ENCODE peak calls at places on chromosomes 16 and 17, in nine cellular contexts. H is AG10803, P is ovary, U is nephron progenitor cell, C is astrocyte of the cerebellum, G is Calu3, B is cardiac fibroblast, Z is psoas muscle, Q is MCF 10A. V is an unnamed sample.
A peak's percentile ranks its signal among the peaks of the same experiment; 100 is the strongest.

GRCh38 chr17:72479113-72479512 is 358.3 kb downstream of the SOX9 start:
- DNase-seq in H (no peak), P (no peak), U (no peak), C (no peak), G (no peak), B (no peak), Z (no peak), Q (no peak), V (no peak)

GRCh38 chr17:79937435-79937870 is 98.2 kb upstream of the CBX4 start:
- DNase-seq in H (no peak), P (no peak), U (no peak), C (no peak), G (no peak), B (no peak), Z (no peak), Q (no peak), V (no peak)

GRCh38 chr17:19384723-19385391 is 2.1 kb downstream of the MFAP4 start:
- DNase-seq in H (peak; percentile 97), P (peak; percentile 94), U (no peak), C (no peak), G (no peak), B (peak; percentile 98), Z (peak; percentile 85), Q (peak; percentile 42), V (no peak)

GRCh38 chr16:73483934-73484712 is 436.2 kb upstream of the ZFHX3 start:
- DNase-seq in H (no peak), P (no peak), U (no peak), C (no peak), G (no peak), B (no peak), Z (no peak), Q (no peak), V (no peak)

GRCh38 chr17:17061516-17061915 is 19.3 kb downstream of the MPRIP start:
- DNase-seq in H (no peak), P (no peak), U (no peak), C (no peak), G (no peak), B (no peak), Z (no peak), Q (no peak), V (no peak)

GRCh38 chr17:69477204-69477899 is 62.9 kb downstream of the MAP2K6 start:
- DNase-seq in H (no peak), P (no peak), U (no peak), C (no peak), G (no peak), B (no peak), Z (no peak), Q (no peak), V (no peak)

GRCh38 chr16:90026135-90026534 is 6.9 kb upstream of the DBNDD1 start:
- DNase-seq in H (no peak), P (no peak), U (no peak), C (no peak), G (no peak), B (no peak), Z (no peak), Q (no peak), V (no peak)

GRCh38 chr17:1961187-1961586 is 63.9 kb downstream of the RTN4RL1 start:
- DNase-seq in H (no peak), P (no peak), U (no peak), C (no peak), G (no peak), B (no peak), Z (no peak), Q (no peak), V (no peak)

GRCh38 chr16:5502467-5502869 is 404.9 kb upstream of the EEF2KMT start:
- DNase-seq in H (no peak), P (no peak), U (peak; percentile 53), C (peak; percentile 40), G (peak; percentile 46), B (no peak), Z (no peak), Q (no peak), V (peak; percentile 32)

GRCh38 chr16:70159355-70160348 is 13.9 kb upstream of the CLEC18C start:
- DNase-seq in H (no peak), P (no peak), U (no peak), C (peak; percentile 31), G (no peak), B (no peak), Z (no peak), Q (no peak), V (no peak)

GRCh38 chr17:49508061-49508865 is 13.2 kb downstream of the NGFR start:
- DNase-seq in H (peak; percentile 58), P (no peak), U (no peak), C (no peak), G (peak; percentile 90), B (peak; percentile 42), Z (no peak), Q (peak; percentile 98), V (no peak)

GRCh38 chr17:77706938-77707337 is 251.6 kb upstream of the TNRC6C start:
- DNase-seq in H (no peak), P (no peak), U (no peak), C (no peak), G (no peak), B (no peak), Z (no peak), Q (no peak), V (no peak)

GRCh38 chr17:20122236-20122879 is 113.2 kb downstream of the SPECC1 start:
- DNase-seq in H (no peak), P (no peak), U (no peak), C (no peak), G (no peak), B (no peak), Z (no peak), Q (no peak), V (no peak)

GRCh38 chr17:61574542-61575351 is 16.3 kb downstream of the NACA2 start:
- DNase-seq in H (peak; percentile 47), P (no peak), U (peak; percentile 27), C (peak; percentile 12), G (peak; percentile 29), B (peak; percentile 30), Z (no peak), Q (peak; percentile 53), V (peak; percentile 14)

GRCh38 chr17:61575352-61575975 is 15.6 kb downstream of the NACA2 start:
- DNase-seq in H (no peak), P (no peak), U (no peak), C (no peak), G (no peak), B (no peak), Z (no peak), Q (no peak), V (no peak)

GRCh38 chr17:61578645-61579044 is 12.4 kb downstream of the NACA2 start:
- DNase-seq in H (no peak), P (no peak), U (no peak), C (no peak), G (no peak), B (no peak), Z (no peak), Q (no peak), V (no peak)

GRCh38 chr17:61579382-61579781 is 11.6 kb downstream of the NACA2 start:
- DNase-seq in H (no peak), P (no peak), U (no peak), C (no peak), G (no peak), B (no peak), Z (no peak), Q (no peak), V (no peak)

GRCh38 chr17:61575983-61576382 is 15.0 kb downstream of the NACA2 start:
- DNase-seq in H (no peak), P (no peak), U (no peak), C (no peak), G (no peak), B (no peak), Z (no peak), Q (no peak), V (no peak)
- TF ChIP-seq CTCF in H (no peak), P (no peak), U (no peak), C (no peak), G (no peak), B (no peak), Z (no peak), Q (no peak), V (no peak)

GRCh38 chr17:11874756-11875155 is 122.5 kb downstream of the ZNF18 start:
- DNase-seq in H (no peak), P (no peak), U (no peak), C (no peak), G (no peak), B (no peak), Z (no peak), Q (no peak), V (no peak)

GRCh38 chr17:11882716-11883115 is 114.6 kb downstream of the ZNF18 start:
- DNase-seq in H (no peak), P (no peak), U (no peak), C (no peak), G (no peak), B (no peak), Z (no peak), Q (no peak), V (no peak)

GRCh38 chr17:11885051-11885450 is 112.2 kb downstream of the ZNF18 start:
- DNase-seq in H (no peak), P (no peak), U (no peak), C (no peak), G (no peak), B (no peak), Z (no peak), Q (no peak), V (no peak)

GRCh38 chr17:11880714-11881113 is 116.6 kb downstream of the ZNF18 start:
- DNase-seq in H (no peak), P (no peak), U (no peak), C (peak; percentile 6), G (no peak), B (no peak), Z (no peak), Q (peak; percentile 5), V (no peak)
- TF ChIP-seq CTCF in H (no peak), P (no peak), U (peak; percentile 21), C (peak; percentile 30), G (no peak), B (no peak), Z (no peak), Q (peak; percentile 59), V (peak; percentile 56)

GRCh38 chr16:58306327-58306726 is 11.5 kb upstream of the PRSS54 start:
- DNase-seq in H (peak; percentile 19), P (no peak), U (no peak), C (peak; percentile 29), G (peak; percentile 36), B (peak; percentile 58), Z (no peak), Q (peak; percentile 55), V (peak; percentile 18)
- TF ChIP-seq CTCF in H (peak; percentile 47), P (no peak), U (peak; percentile 14), C (peak; percentile 66), G (peak; percentile 46), B (peak; percentile 58), Z (peak; percentile 8), Q (peak; percentile 45), V (peak; percentile 61)

DNA sequence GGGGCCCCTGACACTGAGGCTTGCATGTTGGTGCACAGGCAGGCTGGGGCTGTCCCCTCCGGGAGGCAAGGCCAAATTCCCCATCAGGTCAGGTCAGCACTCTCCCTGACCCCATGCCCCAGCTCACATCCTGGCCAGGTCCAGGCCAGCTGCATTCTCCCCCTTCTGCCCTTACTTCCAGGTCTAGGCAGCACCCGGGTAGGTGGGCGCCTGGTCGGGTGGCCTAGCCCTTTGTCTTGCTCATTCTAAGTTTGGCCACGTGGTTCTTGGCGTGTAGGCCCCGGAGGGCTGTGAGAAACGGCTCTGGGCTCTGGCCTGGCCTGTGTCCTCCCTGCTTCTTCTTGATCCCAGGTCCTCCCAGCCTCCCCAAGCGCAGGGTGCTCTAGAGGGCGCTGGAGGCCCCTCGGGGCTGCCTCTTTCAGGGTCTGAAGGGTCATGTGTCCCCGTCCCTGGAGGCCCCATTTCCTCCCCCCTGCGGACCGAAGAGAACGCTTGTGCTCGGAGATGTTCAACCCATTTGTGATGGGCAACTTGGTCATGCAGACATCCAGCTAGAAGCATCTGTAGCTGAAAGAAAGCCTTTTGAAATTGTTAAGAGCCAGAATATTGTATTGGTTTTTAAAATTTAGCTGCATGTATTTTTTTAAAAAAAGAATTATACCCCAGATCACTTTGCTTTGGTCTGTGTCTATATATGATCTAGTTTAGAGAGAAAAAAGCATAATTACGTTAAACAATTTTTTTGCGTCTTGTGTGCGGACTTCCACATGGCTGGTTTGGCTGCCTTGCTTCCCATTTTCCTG is 6.7 kb downstream of the BAHCC1 start:
- DNase-seq in H (peak; percentile 51), P (no peak), U (no peak), C (no peak), G (no peak), B (peak; percentile 67), Z (peak; percentile 62), Q (peak; percentile 37), V (peak; percentile 43)
- TF ChIP-seq CTCF in H (peak; percentile 39), P (no peak), U (no peak), C (peak; percentile 53), G (no peak), B (peak; percentile 48), Z (peak; percentile 12), Q (peak; percentile 11), V (peak; percentile 36)